ENCODE peak calls at places on chromosomes 6 and 20, in seven cellular contexts. One of them, this sample, is unnamed.

GRCh38 chr6:36685926-36686667 is 7.6 kb downstream of the CDKN1A start:
- DNase-seq in neural crest cell: no peak
- DNase-seq in fibroblast of lung: no peak
- DNase-seq in HL-60: peak
- DNase-seq in ascending aorta: no peak
- DNase-seq in transverse colon: no peak
- DNase-seq in AG04450: no peak
- DNase-seq in this sample: no peak

GRCh38 chr20:58684291-58684690 is 8.3 kb upstream of the NPEPL1 start:
- DNase-seq in HL-60: no peak
- DNase-seq in AG04450: no peak
- DNase-seq in neural crest cell: no peak
- DNase-seq in fibroblast of lung: no peak
- DNase-seq in ascending aorta: no peak
- DNase-seq in transverse colon: no peak
- DNase-seq in this sample: no peak

GRCh38 chr6:128415387-128415786 is 105.0 kb downstream of the PTPRK start:
- DNase-seq in HL-60: no peak
- DNase-seq in fibroblast of lung: no peak
- DNase-seq in ascending aorta: no peak
- DNase-seq in neural crest cell: no peak
- DNase-seq in AG04450: no peak
- DNase-seq in transverse colon: no peak
- DNase-seq in this sample: no peak

GRCh38 chr20:57849126-57849867 is 139.5 kb upstream of the PMEPA1 start:
- DNase-seq in transverse colon: no peak
- DNase-seq in fibroblast of lung: peak
- DNase-seq in AG04450: no peak
- DNase-seq in neural crest cell: no peak
- DNase-seq in ascending aorta: no peak
- DNase-seq in HL-60: no peak
- DNase-seq in this sample: no peak

GRCh38 chr20:11993886-11994466 is 76.3 kb downstream of the BTBD3 start:
- DNase-seq in ascending aorta: no peak
- DNase-seq in AG04450: no peak
- DNase-seq in HL-60: no peak
- DNase-seq in neural crest cell: no peak
- DNase-seq in transverse colon: no peak
- DNase-seq in fibroblast of lung: no peak
- DNase-seq in this sample: peak

GRCh38 chr20:35368616-35369423 is 43.0 kb downstream of the UQCC1 start:
- DNase-seq in HL-60: peak
- DNase-seq in neural crest cell: no peak
- DNase-seq in transverse colon: no peak
- DNase-seq in ascending aorta: no peak
- DNase-seq in fibroblast of lung: peak
- DNase-seq in AG04450: no peak
- DNase-seq in this sample: no peak

GRCh38 chr6:14091329-14091978 is 26.1 kb upstream of the CD83 start:
- DNase-seq in neural crest cell: no peak
- DNase-seq in fibroblast of lung: no peak
- DNase-seq in HL-60: no peak
- DNase-seq in transverse colon: no peak
- DNase-seq in ascending aorta: no peak
- DNase-seq in AG04450: no peak
- DNase-seq in this sample: no peak

GRCh38 chr6:135106611-135107010 is 52.0 kb upstream of the HBS1L start:
- DNase-seq in neural crest cell: no peak
- DNase-seq in HL-60: no peak
- DNase-seq in ascending aorta: no peak
- DNase-seq in transverse colon: no peak
- DNase-seq in AG04450: no peak
- DNase-seq in fibroblast of lung: no peak
- DNase-seq in this sample: no peak

GRCh38 chr6:128069180-128069579 is 168.3 kb upstream of the THEMIS start:
- DNase-seq in fibroblast of lung: peak
- DNase-seq in neural crest cell: no peak
- DNase-seq in transverse colon: no peak
- DNase-seq in HL-60: no peak
- DNase-seq in ascending aorta: no peak
- DNase-seq in AG04450: peak
- DNase-seq in this sample: no peak

GRCh38 chr6:18528084-18528743 is 141.1 kb downstream of the RNF144B start:
- DNase-seq in ascending aorta: no peak
- DNase-seq in HL-60: no peak
- DNase-seq in fibroblast of lung: peak
- DNase-seq in AG04450: no peak
- DNase-seq in neural crest cell: no peak
- DNase-seq in transverse colon: no peak
- DNase-seq in this sample: no peak

GRCh38 chr6:151100326-151100725 is 139.4 kb upstream of the AKAP12 start:
- DNase-seq in ascending aorta: no peak
- DNase-seq in transverse colon: no peak
- DNase-seq in HL-60: no peak
- DNase-seq in neural crest cell: no peak
- DNase-seq in fibroblast of lung: no peak
- DNase-seq in AG04450: no peak
- DNase-seq in this sample: no peak

GRCh38 chr20:56316483-56316882 is 42.3 kb upstream of the FAM210B start:
- DNase-seq in AG04450: no peak
- DNase-seq in neural crest cell: no peak
- DNase-seq in fibroblast of lung: no peak
- DNase-seq in HL-60: no peak
- DNase-seq in transverse colon: no peak
- DNase-seq in ascending aorta: peak
- DNase-seq in this sample: no peak

GRCh38 chr6:38169221-38169674 is 349.7 kb downstream of the ZFAND3 start:
- DNase-seq in AG04450: no peak
- DNase-seq in neural crest cell: no peak
- DNase-seq in fibroblast of lung: no peak
- DNase-seq in transverse colon: no peak
- DNase-seq in HL-60: no peak
- DNase-seq in ascending aorta: no peak
- DNase-seq in this sample: no peak

GRCh38 chr20:24981750-24982149 is 10.8 kb downstream of the APMAP start:
- DNase-seq in transverse colon: peak
- DNase-seq in AG04450: no peak
- DNase-seq in neural crest cell: no peak
- DNase-seq in fibroblast of lung: no peak
- DNase-seq in ascending aorta: peak
- DNase-seq in HL-60: peak
- DNase-seq in this sample: no peak

GRCh38 chr6:10269814-10270472 is 144.9 kb downstream of the TFAP2A start:
- DNase-seq in transverse colon: no peak
- DNase-seq in ascending aorta: no peak
- DNase-seq in HL-60: no peak
- DNase-seq in neural crest cell: no peak
- DNase-seq in fibroblast of lung: peak
- DNase-seq in AG04450: no peak
- DNase-seq in this sample: no peak

GRCh38 chr6:170429457-170429856 is 122.9 kb downstream of the FAM120B start:
- DNase-seq in HL-60: no peak
- DNase-seq in neural crest cell: no peak
- DNase-seq in AG04450: no peak
- DNase-seq in ascending aorta: peak
- DNase-seq in transverse colon: no peak
- DNase-seq in fibroblast of lung: no peak
- DNase-seq in this sample: no peak

GRCh38 chr6:47076422-47077344 is 34.6 kb upstream of the ADGRF1 start:
- DNase-seq in HL-60: peak
- DNase-seq in AG04450: no peak
- DNase-seq in fibroblast of lung: peak
- DNase-seq in transverse colon: peak
- DNase-seq in neural crest cell: no peak
- DNase-seq in ascending aorta: no peak
- DNase-seq in this sample: no peak

GRCh38 chr20:49219924-49220831 is 962 bp downstream of the DDX27 start:
- DNase-seq in HL-60: no peak
- DNase-seq in AG04450: no peak
- DNase-seq in neural crest cell: no peak
- DNase-seq in ascending aorta: no peak
- DNase-seq in fibroblast of lung: no peak
- DNase-seq in transverse colon: no peak
- DNase-seq in this sample: no peak

GRCh38 chr6:33123732-33124524 is 48.1 kb downstream of the HLA-DPB1 start:
- DNase-seq in HL-60: peak
- DNase-seq in fibroblast of lung: peak
- DNase-seq in transverse colon: no peak
- DNase-seq in ascending aorta: no peak
- DNase-seq in AG04450: no peak
- DNase-seq in neural crest cell: peak
- DNase-seq in this sample: no peak

GRCh38 chr6:45663181-45664180 is 285.7 kb upstream of the SUPT3H start:
- DNase-seq in fibroblast of lung: peak
- DNase-seq in transverse colon: peak
- DNase-seq in AG04450: no peak
- DNase-seq in neural crest cell: peak
- DNase-seq in ascending aorta: no peak
- DNase-seq in HL-60: peak
- DNase-seq in this sample: peak

GRCh38 chr6:145891126-145891525 is 73.0 kb downstream of the SHPRH start:
- DNase-seq in neural crest cell: no peak
- DNase-seq in ascending aorta: no peak
- DNase-seq in transverse colon: no peak
- DNase-seq in HL-60: no peak
- DNase-seq in fibroblast of lung: peak
- DNase-seq in AG04450: peak
- DNase-seq in this sample: no peak

GRCh38 chr6:21263531-21264287 is 329.8 kb upstream of the SOX4 start:
- DNase-seq in ascending aorta: no peak
- DNase-seq in fibroblast of lung: peak
- DNase-seq in HL-60: peak
- DNase-seq in AG04450: no peak
- DNase-seq in neural crest cell: no peak
- DNase-seq in transverse colon: no peak
- DNase-seq in this sample: no peak

GRCh38 chr6:68638225-68638900 is 3.3 kb downstream of the ADGRB3 start:
- DNase-seq in fibroblast of lung: peak
- DNase-seq in ascending aorta: no peak
- DNase-seq in HL-60: no peak
- DNase-seq in neural crest cell: peak
- DNase-seq in AG04450: peak
- DNase-seq in transverse colon: peak
- DNase-seq in this sample: no peak

GRCh38 chr20:22243063-22243462 is 341.3 kb downstream of the FOXA2 start:
- DNase-seq in HL-60: no peak
- DNase-seq in fibroblast of lung: no peak
- DNase-seq in AG04450: no peak
- DNase-seq in neural crest cell: no peak
- DNase-seq in ascending aorta: no peak
- DNase-seq in transverse colon: no peak
- DNase-seq in this sample: no peak

GRCh38 chr20:22245139-22245538 is 339.2 kb downstream of the FOXA2 start:
- DNase-seq in neural crest cell: no peak
- DNase-seq in AG04450: no peak
- DNase-seq in ascending aorta: no peak
- DNase-seq in fibroblast of lung: no peak
- DNase-seq in transverse colon: no peak
- DNase-seq in HL-60: no peak
- DNase-seq in this sample: no peak

GRCh38 chr20:22248052-22248667 is 336.2 kb downstream of the FOXA2 start:
- DNase-seq in AG04450: no peak
- DNase-seq in transverse colon: no peak
- DNase-seq in fibroblast of lung: no peak
- DNase-seq in neural crest cell: peak
- DNase-seq in ascending aorta: no peak
- DNase-seq in HL-60: no peak
- DNase-seq in this sample: no peak
- TF ChIP-seq CTCF in AG04450: no peak
- TF ChIP-seq CTCF in transverse colon: peak
- TF ChIP-seq CTCF in fibroblast of lung: peak
- TF ChIP-seq CTCF in neural crest cell: peak
- TF ChIP-seq CTCF in ascending aorta: no peak
- TF ChIP-seq CTCF in HL-60: peak
- TF ChIP-seq CTCF in this sample: peak

GRCh38 chr6:16402501-16402900 is 164.1 kb downstream of the GMPR start:
- DNase-seq in HL-60: no peak
- DNase-seq in transverse colon: no peak
- DNase-seq in ascending aorta: no peak
- DNase-seq in fibroblast of lung: no peak
- DNase-seq in AG04450: no peak
- DNase-seq in neural crest cell: no peak
- DNase-seq in this sample: no peak

GRCh38 chr6:16405349-16405865 is 167.0 kb downstream of the GMPR start:
- DNase-seq in AG04450: no peak
- DNase-seq in neural crest cell: no peak
- DNase-seq in HL-60: no peak
- DNase-seq in transverse colon: no peak
- DNase-seq in fibroblast of lung: no peak
- DNase-seq in ascending aorta: no peak
- DNase-seq in this sample: no peak

GRCh38 chr6:16404456-16404855 is 166.1 kb downstream of the GMPR start:
- DNase-seq in AG04450: no peak
- DNase-seq in neural crest cell: no peak
- DNase-seq in HL-60: no peak
- DNase-seq in ascending aorta: no peak
- DNase-seq in fibroblast of lung: no peak
- DNase-seq in transverse colon: no peak
- DNase-seq in this sample: no peak

GRCh38 chr6:16401868-16402267 is 163.5 kb downstream of the GMPR start:
- DNase-seq in HL-60: no peak
- DNase-seq in AG04450: no peak
- DNase-seq in transverse colon: no peak
- DNase-seq in fibroblast of lung: no peak
- DNase-seq in neural crest cell: no peak
- DNase-seq in ascending aorta: no peak
- DNase-seq in this sample: no peak

DNA sequence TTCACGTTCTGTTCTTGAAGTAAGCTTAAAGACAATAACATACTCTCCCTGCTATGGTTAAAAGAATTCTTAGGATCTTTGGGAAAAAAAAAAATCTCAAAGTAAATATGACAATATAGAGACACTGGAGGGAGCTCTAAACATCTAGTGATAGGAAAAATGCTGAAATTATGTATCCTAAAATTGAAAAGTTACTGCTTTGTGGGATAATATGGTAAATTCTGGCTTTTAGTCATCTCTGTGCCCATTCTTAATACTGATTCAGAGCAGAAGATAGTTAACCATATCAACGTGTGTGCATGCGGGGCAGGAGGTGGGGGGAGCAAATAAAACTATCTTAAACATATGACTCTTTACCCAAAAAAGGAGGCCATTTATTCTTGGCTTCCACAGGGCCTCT is 165.4 kb downstream of the GMPR start:
- DNase-seq in neural crest cell: no peak
- DNase-seq in fibroblast of lung: no peak
- DNase-seq in ascending aorta: no peak
- DNase-seq in HL-60: no peak
- DNase-seq in transverse colon: no peak
- DNase-seq in AG04450: no peak
- DNase-seq in this sample: no peak
- TF ChIP-seq CTCF in neural crest cell: no peak
- TF ChIP-seq CTCF in fibroblast of lung: peak
- TF ChIP-seq CTCF in ascending aorta: no peak
- TF ChIP-seq CTCF in HL-60: no peak
- TF ChIP-seq CTCF in transverse colon: no peak
- TF ChIP-seq CTCF in AG04450: peak
- TF ChIP-seq CTCF in this sample: no peak

GRCh38 chr6:140155727-140156126 is 781.3 kb upstream of the CITED2 start:
- DNase-seq in fibroblast of lung: no peak
- DNase-seq in ascending aorta: no peak
- DNase-seq in HL-60: no peak
- DNase-seq in AG04450: no peak
- DNase-seq in neural crest cell: no peak
- DNase-seq in transverse colon: no peak
- DNase-seq in this sample: no peak
- TF ChIP-seq CTCF in fibroblast of lung: no peak
- TF ChIP-seq CTCF in ascending aorta: no peak
- TF ChIP-seq CTCF in HL-60: no peak
- TF ChIP-seq CTCF in AG04450: no peak
- TF ChIP-seq CTCF in neural crest cell: no peak
- TF ChIP-seq CTCF in transverse colon: no peak
- TF ChIP-seq CTCF in this sample: no peak

GRCh38 chr6:3273707-3274521 is 15.2 kb downstream of the PSMG4 start:
- DNase-seq in HL-60: no peak
- DNase-seq in fibroblast of lung: no peak
- DNase-seq in ascending aorta: no peak
- DNase-seq in AG04450: no peak
- DNase-seq in transverse colon: no peak
- DNase-seq in neural crest cell: no peak
- DNase-seq in this sample: no peak
- TF ChIP-seq CTCF in HL-60: no peak
- TF ChIP-seq CTCF in fibroblast of lung: no peak
- TF ChIP-seq CTCF in ascending aorta: no peak
- TF ChIP-seq CTCF in AG04450: no peak
- TF ChIP-seq CTCF in transverse colon: no peak
- TF ChIP-seq CTCF in neural crest cell: no peak
- TF ChIP-seq CTCF in this sample: no peak